ENCODE peak calls at places on chromosomes 13 and 19, in seven cellular contexts. Z is gastrocnemius medialis, H is cardiac muscle cell, B is IMR-90, F is HCT116, U is dorsolateral prefrontal cortex, R is mammary epithelial cell. V is an unnamed sample.

GRCh38 chr13:108679989-108680388 is 50.6 kb downstream of the MYO16 start:
- DNase-seq in R (no peak), F (no peak), U (no peak), Z (no peak), H (no peak), B (no peak), V (no peak)

GRCh38 chr19:54141356-54141755 is 3.8 kb downstream of the CNOT3 start:
- DNase-seq in F (no peak), U (no peak), Z (no peak), R (no peak), B (peak; percentile 29), H (no peak), V (no peak)

GRCh38 chr13:38372818-38373217 is 23.2 kb downstream of the UFM1 start:
- DNase-seq in R (no peak), B (no peak), F (no peak), Z (no peak), H (no peak), U (no peak), V (no peak)

GRCh38 chr19:18340237-18340989 is at the start of gene PGPEP1:
- DNase-seq in H (peak; percentile 71), B (peak; percentile 41), R (no peak), U (peak; percentile 80), Z (peak; percentile 74), F (no peak), V (no peak)

GRCh38 chr13:90717451-90717936 is 630.0 kb upstream of the MIR17HG start:
- DNase-seq in Z (no peak), U (no peak), H (peak; percentile 93), B (peak; percentile 10), F (peak; percentile 22), R (peak; percentile 76), V (no peak)

GRCh38 chr19:14979498-14980255 is at the start of gene SLC1A6:
- DNase-seq in B (no peak), F (no peak), H (no peak), Z (no peak), R (peak; percentile 21), U (peak; percentile 44), V (no peak)

GRCh38 chr19:2761309-2761677 is 21.5 kb upstream of the SLC39A3 start:
- DNase-seq in R (no peak), B (no peak), Z (no peak), H (no peak), U (no peak), F (no peak), V (no peak)

GRCh38 chr13:93963266-93964131 is 516.0 kb downstream of the DCT start:
- DNase-seq in Z (no peak), U (no peak), F (no peak), B (peak; percentile 61), R (no peak), H (peak; percentile 63), V (no peak)

GRCh38 chr19:18700501-18701249 is 17.2 kb downstream of the CRTC1 start:
- DNase-seq in F (no peak), B (peak; percentile 29), Z (peak; percentile 85), R (peak; percentile 59), U (peak; percentile 78), H (peak; percentile 53), V (no peak)

GRCh38 chr13:83907196-83907989 is 25.1 kb upstream of the SLITRK1 start:
- DNase-seq in B (no peak), U (no peak), Z (no peak), H (no peak), F (no peak), R (no peak), V (no peak)

GRCh38 chr13:93045836-93046235 is 180.8 kb upstream of the GPC6 start:
- DNase-seq in Z (no peak), H (peak; percentile 21), R (no peak), B (peak; percentile 58), F (no peak), U (no peak), V (no peak)

GRCh38 chr19:55340784-55341147 is 1.1 kb downstream of the KMT5C start:
- DNase-seq in B (no peak), Z (no peak), R (no peak), F (no peak), H (no peak), U (no peak), V (no peak)

GRCh38 chr13:100881291-100881864 is 206.8 kb upstream of the TMTC4 start:
- DNase-seq in F (no peak), R (no peak), H (no peak), Z (no peak), U (no peak), B (no peak), V (no peak)

GRCh38 chr13:60311527-60311926 is 85.5 kb upstream of the TDRD3 start:
- DNase-seq in R (no peak), Z (no peak), B (no peak), U (no peak), F (no peak), H (no peak), V (no peak)

GRCh38 chr19:48844472-48844871 is 8.2 kb upstream of the HSD17B14 start:
- DNase-seq in R (peak; percentile 40), B (peak; percentile 68), F (peak; percentile 67), U (no peak), Z (no peak), H (peak; percentile 43), V (no peak)

GRCh38 chr19:17580470-17581000 is 25.1 kb downstream of the COLGALT1 start:
- DNase-seq in Z (no peak), H (no peak), U (no peak), R (no peak), B (no peak), F (no peak), V (no peak)

GRCh38 chr19:42567567-42567966 is 27.2 kb downstream of the CEACAM8 start:
- DNase-seq in R (no peak), U (no peak), B (no peak), Z (no peak), F (no peak), H (no peak), V (no peak)

GRCh38 chr13:112342841-112343361 is 33.3 kb upstream of the SPACA7 start:
- DNase-seq in F (no peak), Z (no peak), H (no peak), U (no peak), R (no peak), B (no peak), V (no peak)

GRCh38 chr19:1213391-1214286 is 8.1 kb downstream of the STK11 start:
- DNase-seq in H (peak; percentile 71), R (peak; percentile 92), F (no peak), U (no peak), Z (peak; percentile 93), B (peak; percentile 58), V (peak; percentile 86)

GRCh38 chr19:45123440-45123850 is 30.5 kb downstream of the PPP1R37 start:
- DNase-seq in R (peak; percentile 47), F (no peak), Z (no peak), U (no peak), H (no peak), B (no peak), V (no peak)

GRCh38 chr19:32624410-32624809 is 43.4 kb downstream of the PDCD5 start:
- DNase-seq in B (no peak), R (no peak), H (peak; percentile 56), Z (no peak), U (no peak), F (no peak), V (no peak)

GRCh38 chr19:41792513-41793413 is 3.6 kb upstream of the CEACAM3 start:
- DNase-seq in Z (no peak), H (peak; percentile 61), U (no peak), F (peak; percentile 58), B (peak; percentile 36), R (peak; percentile 35), V (no peak)

GRCh38 chr19:18807861-18808331 is 16.8 kb upstream of the COMP start:
- DNase-seq in U (no peak), B (no peak), H (peak; percentile 61), R (no peak), F (no peak), Z (no peak), V (no peak)

GRCh38 chr19:33823341-33823740 is 26.7 kb downstream of the KCTD15 start:
- DNase-seq in B (no peak), Z (no peak), F (no peak), U (no peak), H (no peak), R (no peak), V (no peak)

GRCh38 chr19:33819496-33819874 is 22.8 kb downstream of the KCTD15 start:
- DNase-seq in Z (no peak), H (no peak), R (no peak), B (no peak), F (no peak), U (no peak), V (no peak)

GRCh38 chr19:33818426-33818825 is 21.8 kb downstream of the KCTD15 start:
- DNase-seq in R (no peak), F (no peak), U (no peak), H (no peak), Z (no peak), B (no peak), V (no peak)

GRCh38 chr19:33821871-33822270 is 25.2 kb downstream of the KCTD15 start:
- DNase-seq in Z (no peak), F (no peak), R (peak; percentile 56), U (no peak), H (no peak), B (no peak), V (no peak)

GRCh38 chr19:33819875-33820781 is 23.5 kb downstream of the KCTD15 start:
- DNase-seq in H (peak; percentile 91), U (no peak), Z (peak; percentile 48), F (no peak), B (peak; percentile 12), R (peak; percentile 96), V (peak; percentile 92)
- H3K4me3 ChIP-seq in H (peak overlapping the region; percentile 6), U (peak overlapping the region; percentile 15), Z (peak overlapping the region; percentile 28), F (peak overlapping the region; percentile 55), B (no peak overlapping the region), R (peak overlapping the region; percentile 43), V (peak overlapping the region; percentile 65)

GRCh38 chr13:110227864-110228643 is 78.9 kb downstream of the COL4A1 start:
- DNase-seq in Z (no peak), R (no peak), F (no peak), B (no peak), U (no peak), H (no peak), V (peak; percentile 71)
- H3K27ac ChIP-seq in Z (peak overlapping the region; percentile 69), R (no peak overlapping the region), F (no peak overlapping the region), B (no peak overlapping the region), U (no peak overlapping the region), H (no peak overlapping the region), V (peak overlapping the region; percentile 86)

GRCh38 chr13:30792257-30793000 is 57.1 kb downstream of the ALOX5AP start:
- DNase-seq in Z (peak; percentile 55), H (peak; percentile 96), B (peak; percentile 94), U (peak; percentile 88), F (peak; percentile 47), R (peak; percentile 91), V (no peak)
- TF ChIP-seq CTCF in Z (no peak), H (peak; percentile 69), B (peak; percentile 64), U (peak; percentile 28), F (no peak), R (peak; percentile 1), V (no peak)

DNA sequence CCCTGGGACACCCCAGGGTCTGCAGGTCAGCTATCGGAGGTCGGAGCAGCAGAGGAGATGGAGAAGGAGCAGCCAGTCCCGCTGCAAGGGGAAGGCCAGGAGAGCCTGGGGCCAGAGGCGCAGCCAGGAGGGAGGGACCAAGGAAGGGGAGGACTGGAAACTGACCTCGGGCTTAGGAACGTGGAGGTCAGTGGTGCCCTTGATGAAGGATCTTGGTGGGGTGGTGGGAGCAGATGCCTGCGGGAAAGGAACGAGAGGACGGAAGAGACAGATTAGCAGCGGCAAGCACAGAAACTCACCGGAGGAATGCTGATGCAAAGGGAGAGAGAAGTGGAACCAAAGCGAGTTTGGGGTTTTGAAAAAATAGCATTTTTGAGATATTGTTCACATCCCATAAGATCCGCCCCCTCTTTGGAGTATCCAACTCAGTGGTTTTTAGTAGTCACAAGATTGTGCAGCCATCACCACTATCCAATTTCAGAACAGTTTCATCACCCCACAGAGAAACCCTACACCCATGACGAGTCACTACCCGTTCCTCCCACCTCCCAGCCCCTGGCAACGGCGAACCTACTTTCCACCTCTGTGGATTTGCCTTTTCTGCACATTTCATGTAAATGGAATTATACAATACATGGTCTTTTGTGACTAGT is 22.1 kb downstream of the PLEKHF1 start:
- DNase-seq in Z (peak; percentile 92), B (peak; percentile 98), H (peak; percentile 98), U (no peak), F (no peak), R (peak; percentile 78), V (no peak)
- H3K4me3 ChIP-seq in Z (peak overlapping the region; percentile 13), B (peak overlapping the region; percentile 38), H (no peak overlapping the region), U (no peak overlapping the region), F (no peak overlapping the region), R (no peak overlapping the region), V (peak overlapping the region; percentile 39)

V was measured in coronary artery.